ENCODE peak calls at places on chromosomes 13 and 19, in nine cellular contexts. One of them, this sample, is unnamed.
A peak's percentile ranks its signal among the peaks of the same experiment; 100 is the strongest.

GRCh38 chr13:38905861-38906260 is 84.8 kb downstream of the STOML3 start:
- DNase-seq in left colon: no peak
- DNase-seq in EL: no peak
- DNase-seq in WTC11: no peak
- DNase-seq in fibroblast of lung: no peak
- DNase-seq in stimulated activated CD4-positive, alpha-beta T cell treated with anti-CD3 and anti-CD28 coated beads, Interleukin-4, amount 100 ng/mL, for 24 hours: no peak
- DNase-seq in heart left ventricle: no peak
- DNase-seq in HCEC 1CT: no peak
- DNase-seq in anterior cingulate cortex: no peak
- DNase-seq in this sample: no peak

GRCh38 chr13:50203256-50204083 is 188.2 kb downstream of the KCNRG start:
- DNase-seq in left colon: no peak
- DNase-seq in EL: no peak
- DNase-seq in WTC11: no peak
- DNase-seq in fibroblast of lung: no peak
- DNase-seq in stimulated activated CD4-positive, alpha-beta T cell treated with anti-CD3 and anti-CD28 coated beads, Interleukin-4, amount 100 ng/mL, for 24 hours: no peak
- DNase-seq in heart left ventricle: no peak
- DNase-seq in HCEC 1CT: no peak
- DNase-seq in anterior cingulate cortex: no peak
- DNase-seq in this sample: no peak

GRCh38 chr19:8611890-8612806 is 1.6 kb upstream of the ADAMTS10 start:
- DNase-seq in left colon: peak; percentile 32
- DNase-seq in EL: peak; percentile 40
- DNase-seq in WTC11: peak; percentile 47
- DNase-seq in fibroblast of lung: peak; percentile 95
- DNase-seq in stimulated activated CD4-positive, alpha-beta T cell treated with anti-CD3 and anti-CD28 coated beads, Interleukin-4, amount 100 ng/mL, for 24 hours: no peak
- DNase-seq in heart left ventricle: peak; percentile 52
- DNase-seq in HCEC 1CT: peak; percentile 7
- DNase-seq in anterior cingulate cortex: no peak
- DNase-seq in this sample: no peak

GRCh38 chr19:49335071-49335783 is at the start of gene CD37:
- DNase-seq in left colon: peak; percentile 54
- DNase-seq in EL: no peak
- DNase-seq in WTC11: no peak
- DNase-seq in fibroblast of lung: no peak
- DNase-seq in stimulated activated CD4-positive, alpha-beta T cell treated with anti-CD3 and anti-CD28 coated beads, Interleukin-4, amount 100 ng/mL, for 24 hours: peak; percentile 47
- DNase-seq in heart left ventricle: no peak
- DNase-seq in HCEC 1CT: no peak
- DNase-seq in anterior cingulate cortex: no peak
- DNase-seq in this sample: no peak

GRCh38 chr19:1648926-1649541 is 3.4 kb downstream of the TCF3 start:
- DNase-seq in left colon: no peak
- DNase-seq in EL: no peak
- DNase-seq in WTC11: no peak
- DNase-seq in fibroblast of lung: peak; percentile 9
- DNase-seq in stimulated activated CD4-positive, alpha-beta T cell treated with anti-CD3 and anti-CD28 coated beads, Interleukin-4, amount 100 ng/mL, for 24 hours: peak; percentile 24
- DNase-seq in heart left ventricle: no peak
- DNase-seq in HCEC 1CT: no peak
- DNase-seq in anterior cingulate cortex: no peak
- DNase-seq in this sample: no peak

GRCh38 chr13:73248711-73249580 is 190.1 kb downstream of the KLF5 start:
- DNase-seq in left colon: no peak
- DNase-seq in EL: no peak
- DNase-seq in WTC11: no peak
- DNase-seq in fibroblast of lung: peak; percentile 39
- DNase-seq in stimulated activated CD4-positive, alpha-beta T cell treated with anti-CD3 and anti-CD28 coated beads, Interleukin-4, amount 100 ng/mL, for 24 hours: no peak
- DNase-seq in heart left ventricle: no peak
- DNase-seq in HCEC 1CT: no peak
- DNase-seq in anterior cingulate cortex: no peak
- DNase-seq in this sample: no peak

GRCh38 chr13:45194081-45194939 is 6.5 kb downstream of the KCTD4 start:
- DNase-seq in left colon: peak; percentile 19
- DNase-seq in EL: no peak
- DNase-seq in WTC11: peak; percentile 41
- DNase-seq in fibroblast of lung: peak; percentile 77
- DNase-seq in stimulated activated CD4-positive, alpha-beta T cell treated with anti-CD3 and anti-CD28 coated beads, Interleukin-4, amount 100 ng/mL, for 24 hours: no peak
- DNase-seq in heart left ventricle: peak; percentile 40
- DNase-seq in HCEC 1CT: no peak
- DNase-seq in anterior cingulate cortex: no peak
- DNase-seq in this sample: no peak

GRCh38 chr19:4582980-4583842 is 23.7 kb upstream of the SEMA6B start:
- DNase-seq in left colon: no peak
- DNase-seq in EL: peak; percentile 29
- DNase-seq in WTC11: no peak
- DNase-seq in fibroblast of lung: no peak
- DNase-seq in stimulated activated CD4-positive, alpha-beta T cell treated with anti-CD3 and anti-CD28 coated beads, Interleukin-4, amount 100 ng/mL, for 24 hours: no peak
- DNase-seq in heart left ventricle: no peak
- DNase-seq in HCEC 1CT: no peak
- DNase-seq in anterior cingulate cortex: no peak
- DNase-seq in this sample: no peak

GRCh38 chr19:30339624-30340525 is 32.3 kb upstream of the ZNF536 start:
- DNase-seq in left colon: no peak
- DNase-seq in EL: no peak
- DNase-seq in WTC11: no peak
- DNase-seq in fibroblast of lung: no peak
- DNase-seq in stimulated activated CD4-positive, alpha-beta T cell treated with anti-CD3 and anti-CD28 coated beads, Interleukin-4, amount 100 ng/mL, for 24 hours: no peak
- DNase-seq in heart left ventricle: no peak
- DNase-seq in HCEC 1CT: no peak
- DNase-seq in anterior cingulate cortex: no peak
- DNase-seq in this sample: no peak

GRCh38 chr19:58516246-58516836 is 3.3 kb downstream of the ZBTB45 start:
- DNase-seq in left colon: no peak
- DNase-seq in EL: no peak
- DNase-seq in WTC11: no peak
- DNase-seq in fibroblast of lung: no peak
- DNase-seq in stimulated activated CD4-positive, alpha-beta T cell treated with anti-CD3 and anti-CD28 coated beads, Interleukin-4, amount 100 ng/mL, for 24 hours: no peak
- DNase-seq in heart left ventricle: no peak
- DNase-seq in HCEC 1CT: no peak
- DNase-seq in anterior cingulate cortex: no peak
- DNase-seq in this sample: no peak

GRCh38 chr19:39701291-39701690 is 3.0 kb upstream of the LGALS14 start:
- DNase-seq in left colon: no peak
- DNase-seq in EL: no peak
- DNase-seq in WTC11: no peak
- DNase-seq in fibroblast of lung: no peak
- DNase-seq in stimulated activated CD4-positive, alpha-beta T cell treated with anti-CD3 and anti-CD28 coated beads, Interleukin-4, amount 100 ng/mL, for 24 hours: no peak
- DNase-seq in heart left ventricle: no peak
- DNase-seq in HCEC 1CT: no peak
- DNase-seq in anterior cingulate cortex: no peak
- DNase-seq in this sample: no peak

GRCh38 chr19:16509141-16510061 is 13.2 kb downstream of the C19orf44 start:
- DNase-seq in left colon: no peak
- DNase-seq in EL: no peak
- DNase-seq in WTC11: no peak
- DNase-seq in fibroblast of lung: peak; percentile 60
- DNase-seq in stimulated activated CD4-positive, alpha-beta T cell treated with anti-CD3 and anti-CD28 coated beads, Interleukin-4, amount 100 ng/mL, for 24 hours: no peak
- DNase-seq in heart left ventricle: peak; percentile 39
- DNase-seq in HCEC 1CT: no peak
- DNase-seq in anterior cingulate cortex: peak; percentile 13
- DNase-seq in this sample: no peak

GRCh38 chr19:55358943-55359908 is 3.8 kb downstream of the GARIN5B start:
- DNase-seq in left colon: no peak
- DNase-seq in EL: no peak
- DNase-seq in WTC11: no peak
- DNase-seq in fibroblast of lung: no peak
- DNase-seq in stimulated activated CD4-positive, alpha-beta T cell treated with anti-CD3 and anti-CD28 coated beads, Interleukin-4, amount 100 ng/mL, for 24 hours: no peak
- DNase-seq in heart left ventricle: no peak
- DNase-seq in HCEC 1CT: no peak
- DNase-seq in anterior cingulate cortex: no peak
- DNase-seq in this sample: peak; percentile 67

GRCh38 chr19:2717638-2718541 is 3.3 kb downstream of the DIRAS1 start:
- DNase-seq in left colon: no peak
- DNase-seq in EL: no peak
- DNase-seq in WTC11: no peak
- DNase-seq in fibroblast of lung: no peak
- DNase-seq in stimulated activated CD4-positive, alpha-beta T cell treated with anti-CD3 and anti-CD28 coated beads, Interleukin-4, amount 100 ng/mL, for 24 hours: no peak
- DNase-seq in heart left ventricle: no peak
- DNase-seq in HCEC 1CT: no peak
- DNase-seq in anterior cingulate cortex: no peak
- DNase-seq in this sample: no peak

GRCh38 chr13:71758823-71759222 is 108.2 kb downstream of the DACH1 start:
- DNase-seq in left colon: no peak
- DNase-seq in EL: no peak
- DNase-seq in WTC11: no peak
- DNase-seq in fibroblast of lung: peak; percentile 23
- DNase-seq in stimulated activated CD4-positive, alpha-beta T cell treated with anti-CD3 and anti-CD28 coated beads, Interleukin-4, amount 100 ng/mL, for 24 hours: no peak
- DNase-seq in heart left ventricle: no peak
- DNase-seq in HCEC 1CT: no peak
- DNase-seq in anterior cingulate cortex: no peak
- DNase-seq in this sample: peak; percentile 44

GRCh38 chr19:6481541-6482342 is at the start of gene DENND1C:
- DNase-seq in left colon: peak; percentile 68
- DNase-seq in EL: no peak
- DNase-seq in WTC11: peak; percentile 61
- DNase-seq in fibroblast of lung: no peak
- DNase-seq in stimulated activated CD4-positive, alpha-beta T cell treated with anti-CD3 and anti-CD28 coated beads, Interleukin-4, amount 100 ng/mL, for 24 hours: peak; percentile 70
- DNase-seq in heart left ventricle: peak; percentile 24
- DNase-seq in HCEC 1CT: no peak
- DNase-seq in anterior cingulate cortex: no peak
- DNase-seq in this sample: peak; percentile 39

GRCh38 chr19:35764432-35765315 is 6.7 kb downstream of the PROSER3 start:
- DNase-seq in left colon: no peak
- DNase-seq in EL: no peak
- DNase-seq in WTC11: no peak
- DNase-seq in fibroblast of lung: no peak
- DNase-seq in stimulated activated CD4-positive, alpha-beta T cell treated with anti-CD3 and anti-CD28 coated beads, Interleukin-4, amount 100 ng/mL, for 24 hours: no peak
- DNase-seq in heart left ventricle: no peak
- DNase-seq in HCEC 1CT: no peak
- DNase-seq in anterior cingulate cortex: no peak
- DNase-seq in this sample: no peak

GRCh38 chr13:91329736-91330135 is 17.8 kb upstream of the MIR17HG start:
- DNase-seq in left colon: no peak
- DNase-seq in EL: no peak
- DNase-seq in WTC11: no peak
- DNase-seq in fibroblast of lung: no peak
- DNase-seq in stimulated activated CD4-positive, alpha-beta T cell treated with anti-CD3 and anti-CD28 coated beads, Interleukin-4, amount 100 ng/mL, for 24 hours: no peak
- DNase-seq in heart left ventricle: no peak
- DNase-seq in HCEC 1CT: no peak
- DNase-seq in anterior cingulate cortex: no peak
- DNase-seq in this sample: no peak

GRCh38 chr13:110338441-110339101 is 31.5 kb downstream of the COL4A2 start:
- DNase-seq in left colon: no peak
- DNase-seq in EL: no peak
- DNase-seq in WTC11: no peak
- DNase-seq in fibroblast of lung: peak; percentile 91
- DNase-seq in stimulated activated CD4-positive, alpha-beta T cell treated with anti-CD3 and anti-CD28 coated beads, Interleukin-4, amount 100 ng/mL, for 24 hours: no peak
- DNase-seq in heart left ventricle: peak; percentile 61
- DNase-seq in HCEC 1CT: no peak
- DNase-seq in anterior cingulate cortex: no peak
- DNase-seq in this sample: no peak

GRCh38 chr13:24063281-24063851 is 97.2 kb upstream of the SPATA13 start:
- DNase-seq in left colon: no peak
- DNase-seq in EL: no peak
- DNase-seq in WTC11: no peak
- DNase-seq in fibroblast of lung: peak; percentile 48
- DNase-seq in stimulated activated CD4-positive, alpha-beta T cell treated with anti-CD3 and anti-CD28 coated beads, Interleukin-4, amount 100 ng/mL, for 24 hours: no peak
- DNase-seq in heart left ventricle: peak; percentile 76
- DNase-seq in HCEC 1CT: no peak
- DNase-seq in anterior cingulate cortex: no peak
- DNase-seq in this sample: no peak

GRCh38 chr13:73451120-73452029 is 392.6 kb downstream of the KLF5 start:
- DNase-seq in left colon: peak; percentile 50
- DNase-seq in EL: no peak
- DNase-seq in WTC11: no peak
- DNase-seq in fibroblast of lung: no peak
- DNase-seq in stimulated activated CD4-positive, alpha-beta T cell treated with anti-CD3 and anti-CD28 coated beads, Interleukin-4, amount 100 ng/mL, for 24 hours: no peak
- DNase-seq in heart left ventricle: no peak
- DNase-seq in HCEC 1CT: no peak
- DNase-seq in anterior cingulate cortex: no peak
- DNase-seq in this sample: no peak

GRCh38 chr13:112587359-112587766 is 590 bp downstream of the TUBGCP3 start:
- DNase-seq in left colon: peak; percentile 86
- DNase-seq in EL: peak; percentile 92
- DNase-seq in WTC11: peak; percentile 73
- DNase-seq in fibroblast of lung: peak; percentile 79
- DNase-seq in stimulated activated CD4-positive, alpha-beta T cell treated with anti-CD3 and anti-CD28 coated beads, Interleukin-4, amount 100 ng/mL, for 24 hours: peak; percentile 77
- DNase-seq in heart left ventricle: peak; percentile 80
- DNase-seq in HCEC 1CT: peak; percentile 81
- DNase-seq in anterior cingulate cortex: peak; percentile 17
- DNase-seq in this sample: peak; percentile 89

GRCh38 chr13:49214917-49215376 is 5.2 kb upstream of the MLNR start:
- DNase-seq in left colon: peak; percentile 56
- DNase-seq in EL: peak; percentile 30
- DNase-seq in WTC11: peak; percentile 43
- DNase-seq in fibroblast of lung: peak; percentile 6
- DNase-seq in stimulated activated CD4-positive, alpha-beta T cell treated with anti-CD3 and anti-CD28 coated beads, Interleukin-4, amount 100 ng/mL, for 24 hours: peak; percentile 41
- DNase-seq in heart left ventricle: peak; percentile 22
- DNase-seq in HCEC 1CT: no peak
- DNase-seq in anterior cingulate cortex: no peak
- DNase-seq in this sample: no peak

GRCh38 chr19:4669723-4670480 is at the start of gene MYDGF:
- DNase-seq in left colon: peak; percentile 96
- DNase-seq in EL: peak; percentile 88
- DNase-seq in WTC11: peak; percentile 94
- DNase-seq in fibroblast of lung: peak; percentile 84
- DNase-seq in stimulated activated CD4-positive, alpha-beta T cell treated with anti-CD3 and anti-CD28 coated beads, Interleukin-4, amount 100 ng/mL, for 24 hours: peak; percentile 95
- DNase-seq in heart left ventricle: peak; percentile 94
- DNase-seq in HCEC 1CT: peak; percentile 89
- DNase-seq in anterior cingulate cortex: peak; percentile 10
- DNase-seq in this sample: peak; percentile 98

GRCh38 chr13:36885901-36886300 is 34.1 kb downstream of the SMAD9 start:
- DNase-seq in left colon: no peak
- DNase-seq in EL: no peak
- DNase-seq in WTC11: no peak
- DNase-seq in fibroblast of lung: no peak
- DNase-seq in stimulated activated CD4-positive, alpha-beta T cell treated with anti-CD3 and anti-CD28 coated beads, Interleukin-4, amount 100 ng/mL, for 24 hours: no peak
- DNase-seq in heart left ventricle: no peak
- DNase-seq in HCEC 1CT: no peak
- DNase-seq in anterior cingulate cortex: no peak
- DNase-seq in this sample: no peak

GRCh38 chr19:3605770-3606169 is 905 bp downstream of the TBXA2R start:
- DNase-seq in left colon: no peak
- DNase-seq in EL: no peak
- DNase-seq in WTC11: no peak
- DNase-seq in fibroblast of lung: no peak
- DNase-seq in stimulated activated CD4-positive, alpha-beta T cell treated with anti-CD3 and anti-CD28 coated beads, Interleukin-4, amount 100 ng/mL, for 24 hours: no peak
- DNase-seq in heart left ventricle: no peak
- DNase-seq in HCEC 1CT: no peak
- DNase-seq in anterior cingulate cortex: no peak
- DNase-seq in this sample: no peak

GRCh38 chr19:46927893-46928292 is 67.1 kb downstream of the ARHGAP35 start:
- DNase-seq in left colon: no peak
- DNase-seq in EL: no peak
- DNase-seq in WTC11: no peak
- DNase-seq in fibroblast of lung: no peak
- DNase-seq in stimulated activated CD4-positive, alpha-beta T cell treated with anti-CD3 and anti-CD28 coated beads, Interleukin-4, amount 100 ng/mL, for 24 hours: no peak
- DNase-seq in heart left ventricle: no peak
- DNase-seq in HCEC 1CT: no peak
- DNase-seq in anterior cingulate cortex: no peak
- DNase-seq in this sample: no peak

GRCh38 chr13:44221657-44222056 is 152.0 kb upstream of the SERP2 start:
- DNase-seq in left colon: no peak
- DNase-seq in EL: no peak
- DNase-seq in WTC11: no peak
- DNase-seq in fibroblast of lung: no peak
- DNase-seq in stimulated activated CD4-positive, alpha-beta T cell treated with anti-CD3 and anti-CD28 coated beads, Interleukin-4, amount 100 ng/mL, for 24 hours: no peak
- DNase-seq in heart left ventricle: no peak
- DNase-seq in HCEC 1CT: no peak
- DNase-seq in anterior cingulate cortex: no peak
- DNase-seq in this sample: no peak

GRCh38 chr19:39405261-39405912 is 1.3 kb upstream of the ZFP36 start:
- DNase-seq in left colon: peak; percentile 18
- DNase-seq in EL: no peak
- DNase-seq in WTC11: no peak
- DNase-seq in fibroblast of lung: no peak
- DNase-seq in stimulated activated CD4-positive, alpha-beta T cell treated with anti-CD3 and anti-CD28 coated beads, Interleukin-4, amount 100 ng/mL, for 24 hours: no peak
- DNase-seq in heart left ventricle: no peak
- DNase-seq in HCEC 1CT: no peak
- DNase-seq in anterior cingulate cortex: no peak
- DNase-seq in this sample: no peak

GRCh38 chr19:33404506-33404905 is 31.0 kb downstream of the CEBPG start:
- DNase-seq in left colon: no peak
- DNase-seq in EL: no peak
- DNase-seq in WTC11: no peak
- DNase-seq in fibroblast of lung: no peak
- DNase-seq in stimulated activated CD4-positive, alpha-beta T cell treated with anti-CD3 and anti-CD28 coated beads, Interleukin-4, amount 100 ng/mL, for 24 hours: no peak
- DNase-seq in heart left ventricle: no peak
- DNase-seq in HCEC 1CT: no peak
- DNase-seq in anterior cingulate cortex: no peak
- DNase-seq in this sample: no peak

GRCh38 chr13:74250738-74251190 is 116.6 kb upstream of the KLF12 start:
- DNase-seq in left colon: no peak
- DNase-seq in EL: peak; percentile 91
- DNase-seq in WTC11: no peak
- DNase-seq in fibroblast of lung: peak; percentile 74
- DNase-seq in stimulated activated CD4-positive, alpha-beta T cell treated with anti-CD3 and anti-CD28 coated beads, Interleukin-4, amount 100 ng/mL, for 24 hours: no peak
- DNase-seq in heart left ventricle: no peak
- DNase-seq in HCEC 1CT: peak; percentile 85
- DNase-seq in anterior cingulate cortex: no peak
- DNase-seq in this sample: peak; percentile 18